ENCODE peak calls at places on chromosomes 12 and 14, in five cellular contexts. T, Y, N, E and H are unnamed samples.

GRCh38 chr14:96098309-96098998 is 59.3 kb downstream of the C14orf132 start:
- DNase-seq in T (peak), Y (peak), N (peak), E (peak), H (no peak)

GRCh38 chr12:32176606-32177005 is 70.0 kb downstream of the BICD1 start:
- DNase-seq in T (no peak), Y (no peak), N (no peak), E (no peak), H (no peak)

GRCh38 chr14:89921896-89922548 is 32.5 kb downstream of the EFCAB11 start:
- DNase-seq in T (no peak), Y (no peak), N (no peak), E (no peak), H (no peak)

GRCh38 chr12:15699886-15700285 is 89.3 kb downstream of the EPS8 start:
- DNase-seq in T (no peak), Y (no peak), N (no peak), E (no peak), H (no peak)

GRCh38 chr12:131735863-131736806 is 25.2 kb downstream of the SFSWAP start:
- DNase-seq in T (no peak), Y (peak), N (no peak), E (no peak), H (no peak)

GRCh38 chr12:124531281-124531745 is 36.1 kb downstream of the NCOR2 start:
- DNase-seq in T (no peak), Y (no peak), N (no peak), E (no peak), H (no peak)

GRCh38 chr12:14514154-14514842 is 53.4 kb downstream of the PLBD1 start:
- DNase-seq in T (peak), Y (peak), N (no peak), E (peak), H (no peak)

GRCh38 chr14:83874662-83875061 is 1655.3 kb upstream of the FLRT2 start:
- DNase-seq in T (no peak), Y (no peak), N (no peak), E (no peak), H (no peak)

GRCh38 chr12:47276253-47277070 is 196.7 kb upstream of the AMIGO2 start:
- DNase-seq in T (peak), Y (no peak), N (no peak), E (no peak), H (peak)

GRCh38 chr12:5059358-5059757 is 15.7 kb downstream of the KCNA5 start:
- DNase-seq in T (no peak), Y (no peak), N (no peak), E (no peak), H (no peak)

GRCh38 chr14:74324945-74325361 is 22.2 kb upstream of the ABCD4 start:
- DNase-seq in T (no peak), Y (peak), N (no peak), E (no peak), H (no peak)

GRCh38 chr12:116784238-116784612 is 46.1 kb downstream of the RNFT2 start:
- DNase-seq in T (no peak), Y (peak), N (no peak), E (peak), H (no peak)

GRCh38 chr14:74595006-74595735 is 16.9 kb downstream of the LTBP2 start:
- DNase-seq in T (peak), Y (no peak), N (peak), E (no peak), H (no peak)

GRCh38 chr12:50914872-50915484 is 37.4 kb upstream of the HIGD1C start:
- DNase-seq in T (no peak), Y (no peak), N (no peak), E (no peak), H (no peak)

GRCh38 chr12:104219361-104219892 is 3.8 kb downstream of the TXNRD1 start:
- DNase-seq in T (no peak), Y (no peak), N (no peak), E (peak), H (no peak)

GRCh38 chr12:22443379-22444316 is 100.7 kb downstream of the C2CD5 start:
- DNase-seq in T (peak), Y (peak), N (peak), E (peak), H (peak)

GRCh38 chr12:126668961-126669360 is 1598.0 kb upstream of the TMEM132C start:
- DNase-seq in T (no peak), Y (no peak), N (no peak), E (no peak), H (no peak)

GRCh38 chr14:78705989-78706388 is 535.8 kb downstream of the NRXN3 start:
- DNase-seq in T (no peak), Y (no peak), N (no peak), E (no peak), H (no peak)

GRCh38 chr14:23145794-23146422 is 26.9 kb upstream of the CEBPE start:
- DNase-seq in T (no peak), Y (no peak), N (no peak), E (no peak), H (no peak)

GRCh38 chr12:112800183-112800582 is 8.6 kb downstream of the RPH3A start:
- DNase-seq in T (no peak), Y (no peak), N (no peak), E (no peak), H (no peak)

GRCh38 chr14:58107947-58108552 is 44.0 kb downstream of the ARMH4 start:
- DNase-seq in T (no peak), Y (peak), N (no peak), E (peak), H (no peak)

GRCh38 chr12:121189061-121189886 is 20.7 kb upstream of the P2RX4 start:
- DNase-seq in T (no peak), Y (peak), N (no peak), E (no peak), H (no peak)

GRCh38 chr12:108390495-108391203 is 51.5 kb upstream of the CMKLR1 start:
- DNase-seq in T (no peak), Y (peak), N (no peak), E (no peak), H (no peak)

DNA sequence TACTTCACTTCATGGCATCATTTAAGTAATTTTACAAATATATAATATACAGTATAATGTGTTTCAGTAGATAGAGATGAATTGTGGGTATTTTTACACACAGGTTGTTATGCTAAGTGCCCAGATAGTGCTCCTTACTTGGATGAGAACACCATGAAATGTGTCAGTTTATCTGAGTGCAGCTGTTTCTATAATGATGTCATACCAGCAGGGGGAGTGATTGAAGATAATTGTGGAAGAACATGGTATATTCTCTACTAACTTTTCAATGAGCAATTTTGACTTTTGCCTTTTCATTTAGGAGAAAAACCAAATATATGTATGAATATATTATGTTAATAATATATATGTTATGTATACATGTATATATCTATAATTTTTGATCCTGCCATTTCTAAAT is 221.6 kb downstream of the LRRK2 start:
- DNase-seq in T (no peak), Y (no peak), N (no peak), E (peak), H (no peak)
- TF ChIP-seq CTCF in T (no peak), Y (peak), N (no peak), E (no peak), H (no peak)

GRCh38 chr14:53956427-53957201 is at the start of gene BMP4:
- DNase-seq in T (peak), Y (peak), N (peak), E (peak), H (no peak)
- H3K27ac ChIP-seq in T (no peak), Y (no peak), N (peak), E (peak), H (no peak)

GRCh38 chr12:49672351-49673181 is 34.6 kb downstream of the FMNL3 start:
- DNase-seq in T (no peak), Y (no peak), N (peak), E (no peak), H (no peak)

GRCh38 chr12:49667319-49668090 is 39.7 kb downstream of the FMNL3 start:
- DNase-seq in T (no peak), Y (no peak), N (no peak), E (no peak), H (no peak)

GRCh38 chr12:49673446-49674317 is 33.5 kb downstream of the FMNL3 start:
- DNase-seq in T (peak), Y (peak), N (peak), E (no peak), H (no peak)

GRCh38 chr12:49674318-49674985 is 32.8 kb downstream of the FMNL3 start:
- DNase-seq in T (no peak), Y (no peak), N (no peak), E (no peak), H (no peak)

GRCh38 chr12:49671051-49671765 is 36.0 kb downstream of the FMNL3 start:
- DNase-seq in T (no peak), Y (no peak), N (no peak), E (no peak), H (peak)
- H3K4me3 ChIP-seq in T (no peak), Y (no peak), N (no peak), E (no peak), H (peak)

GRCh38 chr12:119988440-119988787 is 622 bp upstream of the BICDL1 start:
- DNase-seq in T (no peak), Y (no peak), N (no peak), E (no peak), H (no peak)
- TF ChIP-seq CTCF in T (no peak), Y (peak), N (no peak), E (peak), H (no peak)

GRCh38 chr14:56004807-56005579 is 113.2 kb upstream of the PELI2 start:
- DNase-seq in T (no peak), Y (peak), N (peak), E (no peak), H (peak)
- H3K27ac ChIP-seq in T (no peak), Y (no peak), N (peak), E (no peak), H (no peak)

GRCh38 chr12:130716918-130717306 is 813 bp upstream of the RIMBP2 start:
- DNase-seq in T (no peak), Y (no peak), N (no peak), E (no peak), H (no peak)
- H3K4me3 ChIP-seq in T (no peak), Y (peak), N (no peak), E (no peak), H (no peak)

GRCh38 chr14:88437659-88438058 is 52.2 kb downstream of the SPATA7 start:
- DNase-seq in T (no peak), Y (no peak), N (no peak), E (no peak), H (no peak)
- TF ChIP-seq CTCF in T (no peak), Y (peak), N (no peak), E (peak), H (no peak)